ENCODE peak calls at places on chromosomes 4 and X, in four cellular contexts. One of them, this sample, is unnamed.

GRCh38 chr4:141021397-141022194 is 111.7 kb downstream of the RNF150 start:
- DNase-seq in lower lobe of right lung: no peak
- DNase-seq in body of pancreas: no peak
- DNase-seq in trophoblast cell: no peak
- DNase-seq in this sample: no peak

GRCh38 chr4:78369691-78370090 is 181.9 kb upstream of the ANXA3 start:
- DNase-seq in body of pancreas: no peak
- DNase-seq in lower lobe of right lung: no peak
- DNase-seq in trophoblast cell: no peak
- DNase-seq in this sample: no peak

GRCh38 chr4:148030486-148030885 is 298.6 kb downstream of the ARHGAP10 start:
- DNase-seq in lower lobe of right lung: no peak
- DNase-seq in trophoblast cell: no peak
- DNase-seq in body of pancreas: no peak
- DNase-seq in this sample: no peak

GRCh38 chr4:188714907-188715306 is 575.7 kb downstream of the TRIML1 start:
- DNase-seq in lower lobe of right lung: no peak
- DNase-seq in trophoblast cell: no peak
- DNase-seq in body of pancreas: no peak
- DNase-seq in this sample: no peak

GRCh38 chr4:143654571-143654970 is 45.9 kb downstream of the FREM3 start:
- DNase-seq in body of pancreas: no peak
- DNase-seq in lower lobe of right lung: no peak
- DNase-seq in trophoblast cell: no peak
- DNase-seq in this sample: no peak

GRCh38 chr4:69849297-69849696 is 10.6 kb downstream of the SULT1E1 start:
- DNase-seq in trophoblast cell: no peak
- DNase-seq in lower lobe of right lung: no peak
- DNase-seq in body of pancreas: no peak
- DNase-seq in this sample: no peak

GRCh38 chr4:56099378-56099786 is 150.6 kb downstream of the CEP135 start:
- DNase-seq in body of pancreas: no peak
- DNase-seq in lower lobe of right lung: no peak
- DNase-seq in trophoblast cell: no peak
- DNase-seq in this sample: no peak

GRCh38 chr4:176660561-176660960 is 132.2 kb downstream of the VEGFC start:
- DNase-seq in lower lobe of right lung: no peak
- DNase-seq in trophoblast cell: no peak
- DNase-seq in body of pancreas: no peak
- DNase-seq in this sample: no peak

GRCh38 chr4:150140774-150141400 is 62.6 kb downstream of the DCLK2 start:
- DNase-seq in trophoblast cell: no peak
- DNase-seq in body of pancreas: no peak
- DNase-seq in lower lobe of right lung: no peak
- DNase-seq in this sample: no peak

GRCh38 chrX:129359269-129359668 is 164.0 kb downstream of the SMARCA1 start:
- DNase-seq in body of pancreas: no peak
- DNase-seq in trophoblast cell: no peak
- DNase-seq in lower lobe of right lung: no peak
- DNase-seq in this sample: no peak

GRCh38 chr4:56686537-56687231 is 5.6 kb upstream of the HOPX start:
- DNase-seq in lower lobe of right lung: no peak
- DNase-seq in trophoblast cell: no peak
- DNase-seq in body of pancreas: no peak
- DNase-seq in this sample: no peak

GRCh38 chrX:119549327-119550016 is 15.7 kb downstream of the STEEP1 start:
- DNase-seq in lower lobe of right lung: no peak
- DNase-seq in body of pancreas: no peak
- DNase-seq in trophoblast cell: no peak
- DNase-seq in this sample: no peak

GRCh38 chrX:117038918-117039440 is 576.2 kb upstream of the CT83 start:
- DNase-seq in body of pancreas: no peak
- DNase-seq in trophoblast cell: no peak
- DNase-seq in lower lobe of right lung: no peak
- DNase-seq in this sample: no peak

GRCh38 chr4:177271091-177271490 is 38.6 kb upstream of the NEIL3 start:
- DNase-seq in body of pancreas: no peak
- DNase-seq in trophoblast cell: no peak
- DNase-seq in lower lobe of right lung: no peak
- DNase-seq in this sample: no peak

GRCh38 chrX:40168183-40169015 is 70.6 kb upstream of the BCOR start:
- DNase-seq in lower lobe of right lung: no peak
- DNase-seq in trophoblast cell: no peak
- DNase-seq in body of pancreas: no peak
- DNase-seq in this sample: no peak
- H3K4me1 ChIP-seq in lower lobe of right lung: peaks cover 32% of the 10 kb centered on the region
- H3K4me1 ChIP-seq in trophoblast cell: peaks cover 29% of the 10 kb centered on the region
- H3K4me1 ChIP-seq in body of pancreas: peaks cover 14% of the 10 kb centered on the region
- H3K4me1 ChIP-seq in this sample: peaks cover 10% of the 10 kb centered on the region

GRCh38 chrX:108732630-108733321 is 3.6 kb downstream of the IRS4 start:
- DNase-seq in lower lobe of right lung: no peak
- DNase-seq in trophoblast cell: no peak
- DNase-seq in body of pancreas: no peak
- DNase-seq in this sample: no peak
- H3K4me1 ChIP-seq in lower lobe of right lung: no peaks in the 10 kb centered on the region
- H3K4me1 ChIP-seq in trophoblast cell: no peaks in the 10 kb centered on the region
- H3K4me1 ChIP-seq in body of pancreas: peaks cover 23% of the 10 kb centered on the region
- H3K4me1 ChIP-seq in this sample: peaks cover 6% of the 10 kb centered on the region

DNA sequence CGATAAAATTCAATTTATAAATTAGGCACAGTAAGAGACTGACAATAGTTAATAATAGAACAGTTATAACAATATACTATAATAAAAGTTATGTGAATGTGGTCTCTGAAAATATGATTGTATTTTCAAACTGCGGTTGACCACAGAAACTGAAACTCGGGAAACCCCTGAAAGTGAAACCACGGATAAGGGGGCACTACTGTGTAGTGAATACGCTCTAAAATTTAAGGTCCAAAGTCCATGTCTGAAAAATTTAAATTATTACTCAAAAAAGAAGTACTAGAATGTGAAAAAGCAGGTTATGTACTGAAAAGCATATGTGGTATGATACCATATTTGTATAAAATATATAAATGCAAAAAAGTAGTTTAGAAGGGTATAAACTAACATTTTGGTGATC is 1.9 kb downstream of the SMIM14 start:
- DNase-seq in trophoblast cell: no peak
- DNase-seq in body of pancreas: no peak
- DNase-seq in lower lobe of right lung: no peak
- DNase-seq in this sample: no peak
- H3K4me1 ChIP-seq in trophoblast cell: peaks cover 2% of the 10 kb centered on the region
- H3K4me1 ChIP-seq in body of pancreas: peaks cover 39% of the 10 kb centered on the region
- H3K4me1 ChIP-seq in lower lobe of right lung: peaks cover 41% of the 10 kb centered on the region
- H3K4me1 ChIP-seq in this sample: peaks cover 22% of the 10 kb centered on the region

DNA sequence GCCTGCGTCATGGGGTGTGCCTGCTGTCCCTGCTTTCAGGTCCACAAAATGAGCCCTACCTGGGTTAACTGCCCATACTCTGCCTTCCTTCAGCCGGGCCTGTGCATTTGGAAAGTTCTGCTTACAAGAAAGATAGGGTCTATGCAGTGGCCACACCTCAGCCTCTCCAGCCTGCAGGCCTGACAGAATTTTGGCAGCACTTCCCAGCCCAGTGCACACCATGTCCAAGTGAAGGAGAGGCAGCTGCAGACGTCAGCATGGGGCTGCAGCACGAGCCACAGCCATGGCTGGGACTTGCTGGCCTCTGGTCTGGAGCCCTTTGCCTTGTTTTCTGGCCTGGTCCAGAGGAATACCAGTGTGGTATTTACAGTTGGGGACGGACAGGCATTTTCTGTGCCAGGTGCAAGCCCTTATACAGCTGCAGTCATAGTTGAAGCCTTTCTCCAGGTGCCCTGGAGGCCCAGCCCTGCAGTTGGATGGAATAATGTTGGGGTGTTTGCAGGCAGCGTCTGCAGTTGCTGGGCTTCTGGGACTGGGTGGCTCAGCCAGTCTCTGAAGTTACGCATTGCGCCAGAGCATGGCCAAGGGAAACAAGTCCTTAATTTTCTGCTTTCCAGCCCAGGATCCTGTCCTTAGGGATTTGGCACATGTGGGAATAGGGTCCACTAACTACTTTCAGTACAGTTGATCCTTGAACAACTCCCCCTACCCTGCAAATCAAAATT is 26.2 kb downstream of the JADE1 start:
- DNase-seq in trophoblast cell: no peak
- DNase-seq in lower lobe of right lung: peak; percentile 67
- DNase-seq in body of pancreas: peak; percentile 88
- DNase-seq in this sample: peak; percentile 23
- H3K4me1 ChIP-seq in trophoblast cell: peaks cover 9% of the 10 kb centered on the region
- H3K4me1 ChIP-seq in lower lobe of right lung: peaks cover 45% of the 10 kb centered on the region
- H3K4me1 ChIP-seq in body of pancreas: peaks cover 97% of the 10 kb centered on the region
- H3K4me1 ChIP-seq in this sample: peaks cover 21% of the 10 kb centered on the region

DNA sequence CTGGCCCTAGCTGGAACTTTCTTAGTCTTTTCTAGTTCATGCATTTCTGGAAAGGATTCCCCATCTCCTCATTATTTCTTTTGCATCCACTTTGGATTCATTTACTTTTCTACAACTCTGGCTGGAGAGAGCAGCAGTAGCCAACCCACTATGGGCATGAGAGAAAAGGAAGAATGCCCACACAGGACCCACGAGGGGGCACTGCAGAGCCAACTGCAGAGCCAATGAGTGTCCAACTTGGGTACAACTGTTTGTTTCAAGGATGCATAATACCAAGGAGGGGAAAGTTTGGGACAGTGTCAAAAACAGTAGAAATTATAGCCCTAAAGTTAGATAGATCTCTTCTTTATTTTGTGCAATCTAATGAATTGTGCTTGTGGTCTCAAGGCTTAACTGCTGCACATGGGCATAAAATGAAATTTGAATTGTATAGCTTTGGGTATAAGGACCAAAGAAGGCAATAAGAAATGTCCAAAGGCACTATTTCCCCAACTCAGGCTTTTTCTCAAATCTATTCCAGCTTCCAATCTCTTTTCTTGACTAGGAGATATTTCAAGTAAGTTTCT is 230.6 kb downstream of the NSUN7 start:
- DNase-seq in body of pancreas: no peak
- DNase-seq in lower lobe of right lung: no peak
- DNase-seq in trophoblast cell: peak; percentile 48
- DNase-seq in this sample: no peak
- H3K4me1 ChIP-seq in body of pancreas: peaks cover 8% of the 10 kb centered on the region
- H3K4me1 ChIP-seq in lower lobe of right lung: no peaks in the 10 kb centered on the region
- H3K4me1 ChIP-seq in trophoblast cell: no peaks in the 10 kb centered on the region
- H3K4me1 ChIP-seq in this sample: no peaks in the 10 kb centered on the region

GRCh38 chr4:139919513-139919912 is 234.5 kb downstream of the MAML3 start:
- DNase-seq in body of pancreas: peak; percentile 27
- DNase-seq in lower lobe of right lung: no peak
- DNase-seq in trophoblast cell: no peak
- DNase-seq in this sample: no peak
- H3K4me1 ChIP-seq in body of pancreas: peaks cover 86% of the 10 kb centered on the region
- H3K4me1 ChIP-seq in lower lobe of right lung: peaks cover 64% of the 10 kb centered on the region
- H3K4me1 ChIP-seq in trophoblast cell: peaks cover 4% of the 10 kb centered on the region
- H3K4me1 ChIP-seq in this sample: peaks cover 14% of the 10 kb centered on the region

GRCh38 chrX:71298119-71298518 is 3.4 kb upstream of the ITGB1BP2 start:
- DNase-seq in body of pancreas: no peak
- DNase-seq in trophoblast cell: no peak
- DNase-seq in lower lobe of right lung: no peak
- DNase-seq in this sample: no peak
- H3K4me1 ChIP-seq in body of pancreas: no peaks in the 10 kb centered on the region
- H3K4me1 ChIP-seq in trophoblast cell: no peaks in the 10 kb centered on the region
- H3K4me1 ChIP-seq in lower lobe of right lung: no peaks in the 10 kb centered on the region
- H3K4me1 ChIP-seq in this sample: no peaks in the 10 kb centered on the region

GRCh38 chr4:38132843-38133662 is 172.9 kb downstream of the PTTG2 start:
- DNase-seq in lower lobe of right lung: no peak
- DNase-seq in trophoblast cell: no peak
- DNase-seq in body of pancreas: peak; percentile 79
- DNase-seq in this sample: peak; percentile 54
- H3K4me1 ChIP-seq in lower lobe of right lung: peaks cover 11% of the 10 kb centered on the region
- H3K4me1 ChIP-seq in trophoblast cell: peaks cover 14% of the 10 kb centered on the region
- H3K4me1 ChIP-seq in body of pancreas: peaks cover 49% of the 10 kb centered on the region
- H3K4me1 ChIP-seq in this sample: peaks cover 68% of the 10 kb centered on the region

GRCh38 chr4:99818661-99819060 is 2.0 kb downstream of the DAPP1 start:
- DNase-seq in trophoblast cell: no peak
- DNase-seq in body of pancreas: no peak
- DNase-seq in lower lobe of right lung: no peak
- DNase-seq in this sample: no peak

GRCh38 chr4:99816611-99817309 is at the start of gene DAPP1:
- DNase-seq in lower lobe of right lung: peak; percentile 70
- DNase-seq in body of pancreas: peak; percentile 22
- DNase-seq in trophoblast cell: peak; percentile 98
- DNase-seq in this sample: peak; percentile 81

GRCh38 chr4:99815597-99816011 is 1.0 kb upstream of the DAPP1 start:
- DNase-seq in body of pancreas: peak; percentile 88
- DNase-seq in lower lobe of right lung: peak; percentile 64
- DNase-seq in trophoblast cell: peak; percentile 97
- DNase-seq in this sample: peak; percentile 74

GRCh38 chr4:99821918-99822503 is 5.4 kb downstream of the DAPP1 start:
- DNase-seq in lower lobe of right lung: no peak
- DNase-seq in trophoblast cell: no peak
- DNase-seq in body of pancreas: no peak
- DNase-seq in this sample: no peak

GRCh38 chr4:99817310-99817885 is 771 bp downstream of the DAPP1 start:
- DNase-seq in trophoblast cell: peak; percentile 70
- DNase-seq in lower lobe of right lung: no peak
- DNase-seq in body of pancreas: no peak
- DNase-seq in this sample: no peak
- H3K4me1 ChIP-seq in trophoblast cell: no peaks in the 10 kb centered on the region
- H3K4me1 ChIP-seq in lower lobe of right lung: peaks cover 26% of the 10 kb centered on the region
- H3K4me1 ChIP-seq in body of pancreas: peaks cover 12% of the 10 kb centered on the region
- H3K4me1 ChIP-seq in this sample: no peaks in the 10 kb centered on the region